ENCODE peak calls at places on chromosomes 5 and 9, in six cellular contexts. One of them, this sample, is unnamed.

GRCh38 chr9:129489838-129490582 is 130.9 kb downstream of the C9orf50 start:
- DNase-seq in activated CD8-positive, alpha-beta memory T cell treated with anti-CD3 and anti-CD28 coated beads, Interleukin-2, amount 50 U/mL, for 48 hours: no peak
- DNase-seq in activated T-helper 1 cell treated with anti-CD3 and anti-CD28 coated beads, Interleukin-12 subunit alpha, Interleukin-12 subunit beta, Interleukin-2, Interleukin-4 antibody, amounts not matched to agents 30 ng/mL and 10 ng/mL and 1 ng/mL, durations not matched to agents 14 hours and 24 hours and 36 hours: peak
- DNase-seq in stimulated activated CD8-positive, alpha-beta memory T cell treated with anti-CD3 and anti-CD28 coated beads, Interleukin-2, amount 100 ng/mL, for 48 hours: no peak
- DNase-seq in neuronal stem cell: no peak
- DNase-seq in iris pigment epithelial cell: no peak
- DNase-seq in this sample: peak

GRCh38 chr5:44807269-44807668 is 1.5 kb upstream of the MRPS30 start:
- DNase-seq in activated CD8-positive, alpha-beta memory T cell treated with anti-CD3 and anti-CD28 coated beads, Interleukin-2, amount 50 U/mL, for 48 hours: no peak
- DNase-seq in activated T-helper 1 cell treated with anti-CD3 and anti-CD28 coated beads, Interleukin-12 subunit alpha, Interleukin-12 subunit beta, Interleukin-2, Interleukin-4 antibody, amounts not matched to agents 30 ng/mL and 10 ng/mL and 1 ng/mL, durations not matched to agents 14 hours and 24 hours and 36 hours: no peak
- DNase-seq in stimulated activated CD8-positive, alpha-beta memory T cell treated with anti-CD3 and anti-CD28 coated beads, Interleukin-2, amount 100 ng/mL, for 48 hours: no peak
- DNase-seq in neuronal stem cell: no peak
- DNase-seq in iris pigment epithelial cell: no peak
- DNase-seq in this sample: no peak

GRCh38 chr5:95284512-95285405 is at the start of gene MCTP1:
- DNase-seq in activated CD8-positive, alpha-beta memory T cell treated with anti-CD3 and anti-CD28 coated beads, Interleukin-2, amount 50 U/mL, for 48 hours: peak
- DNase-seq in activated T-helper 1 cell treated with anti-CD3 and anti-CD28 coated beads, Interleukin-12 subunit alpha, Interleukin-12 subunit beta, Interleukin-2, Interleukin-4 antibody, amounts not matched to agents 30 ng/mL and 10 ng/mL and 1 ng/mL, durations not matched to agents 14 hours and 24 hours and 36 hours: no peak
- DNase-seq in stimulated activated CD8-positive, alpha-beta memory T cell treated with anti-CD3 and anti-CD28 coated beads, Interleukin-2, amount 100 ng/mL, for 48 hours: no peak
- DNase-seq in neuronal stem cell: peak
- DNase-seq in iris pigment epithelial cell: peak
- DNase-seq in this sample: peak

GRCh38 chr9:121885345-121885901 is 207.7 kb downstream of the TTLL11 start:
- DNase-seq in activated CD8-positive, alpha-beta memory T cell treated with anti-CD3 and anti-CD28 coated beads, Interleukin-2, amount 50 U/mL, for 48 hours: no peak
- DNase-seq in activated T-helper 1 cell treated with anti-CD3 and anti-CD28 coated beads, Interleukin-12 subunit alpha, Interleukin-12 subunit beta, Interleukin-2, Interleukin-4 antibody, amounts not matched to agents 30 ng/mL and 10 ng/mL and 1 ng/mL, durations not matched to agents 14 hours and 24 hours and 36 hours: no peak
- DNase-seq in stimulated activated CD8-positive, alpha-beta memory T cell treated with anti-CD3 and anti-CD28 coated beads, Interleukin-2, amount 100 ng/mL, for 48 hours: no peak
- DNase-seq in neuronal stem cell: no peak
- DNase-seq in iris pigment epithelial cell: peak
- DNase-seq in this sample: peak

GRCh38 chr5:6383376-6383775 is 5.0 kb upstream of the MED10 start:
- DNase-seq in activated CD8-positive, alpha-beta memory T cell treated with anti-CD3 and anti-CD28 coated beads, Interleukin-2, amount 50 U/mL, for 48 hours: no peak
- DNase-seq in activated T-helper 1 cell treated with anti-CD3 and anti-CD28 coated beads, Interleukin-12 subunit alpha, Interleukin-12 subunit beta, Interleukin-2, Interleukin-4 antibody, amounts not matched to agents 30 ng/mL and 10 ng/mL and 1 ng/mL, durations not matched to agents 14 hours and 24 hours and 36 hours: no peak
- DNase-seq in stimulated activated CD8-positive, alpha-beta memory T cell treated with anti-CD3 and anti-CD28 coated beads, Interleukin-2, amount 100 ng/mL, for 48 hours: no peak
- DNase-seq in neuronal stem cell: no peak
- DNase-seq in iris pigment epithelial cell: no peak
- DNase-seq in this sample: no peak

GRCh38 chr5:135223404-135223803 is 175.6 kb downstream of the MACROH2A1 start:
- DNase-seq in activated CD8-positive, alpha-beta memory T cell treated with anti-CD3 and anti-CD28 coated beads, Interleukin-2, amount 50 U/mL, for 48 hours: no peak
- DNase-seq in activated T-helper 1 cell treated with anti-CD3 and anti-CD28 coated beads, Interleukin-12 subunit alpha, Interleukin-12 subunit beta, Interleukin-2, Interleukin-4 antibody, amounts not matched to agents 30 ng/mL and 10 ng/mL and 1 ng/mL, durations not matched to agents 14 hours and 24 hours and 36 hours: no peak
- DNase-seq in stimulated activated CD8-positive, alpha-beta memory T cell treated with anti-CD3 and anti-CD28 coated beads, Interleukin-2, amount 100 ng/mL, for 48 hours: no peak
- DNase-seq in neuronal stem cell: no peak
- DNase-seq in iris pigment epithelial cell: no peak
- DNase-seq in this sample: no peak

GRCh38 chr5:10839916-10840599 is 79.0 kb upstream of the DAP start:
- DNase-seq in activated CD8-positive, alpha-beta memory T cell treated with anti-CD3 and anti-CD28 coated beads, Interleukin-2, amount 50 U/mL, for 48 hours: no peak
- DNase-seq in activated T-helper 1 cell treated with anti-CD3 and anti-CD28 coated beads, Interleukin-12 subunit alpha, Interleukin-12 subunit beta, Interleukin-2, Interleukin-4 antibody, amounts not matched to agents 30 ng/mL and 10 ng/mL and 1 ng/mL, durations not matched to agents 14 hours and 24 hours and 36 hours: no peak
- DNase-seq in stimulated activated CD8-positive, alpha-beta memory T cell treated with anti-CD3 and anti-CD28 coated beads, Interleukin-2, amount 100 ng/mL, for 48 hours: no peak
- DNase-seq in neuronal stem cell: no peak
- DNase-seq in iris pigment epithelial cell: no peak
- DNase-seq in this sample: no peak

GRCh38 chr9:82423700-82424099 is 435.1 kb downstream of the SPATA31D1 start:
- DNase-seq in activated CD8-positive, alpha-beta memory T cell treated with anti-CD3 and anti-CD28 coated beads, Interleukin-2, amount 50 U/mL, for 48 hours: no peak
- DNase-seq in activated T-helper 1 cell treated with anti-CD3 and anti-CD28 coated beads, Interleukin-12 subunit alpha, Interleukin-12 subunit beta, Interleukin-2, Interleukin-4 antibody, amounts not matched to agents 30 ng/mL and 10 ng/mL and 1 ng/mL, durations not matched to agents 14 hours and 24 hours and 36 hours: no peak
- DNase-seq in stimulated activated CD8-positive, alpha-beta memory T cell treated with anti-CD3 and anti-CD28 coated beads, Interleukin-2, amount 100 ng/mL, for 48 hours: no peak
- DNase-seq in neuronal stem cell: no peak
- DNase-seq in iris pigment epithelial cell: no peak
- DNase-seq in this sample: no peak

GRCh38 chr5:120388016-120388781 is 75.9 kb upstream of the PRR16 start:
- DNase-seq in activated CD8-positive, alpha-beta memory T cell treated with anti-CD3 and anti-CD28 coated beads, Interleukin-2, amount 50 U/mL, for 48 hours: no peak
- DNase-seq in activated T-helper 1 cell treated with anti-CD3 and anti-CD28 coated beads, Interleukin-12 subunit alpha, Interleukin-12 subunit beta, Interleukin-2, Interleukin-4 antibody, amounts not matched to agents 30 ng/mL and 10 ng/mL and 1 ng/mL, durations not matched to agents 14 hours and 24 hours and 36 hours: no peak
- DNase-seq in stimulated activated CD8-positive, alpha-beta memory T cell treated with anti-CD3 and anti-CD28 coated beads, Interleukin-2, amount 100 ng/mL, for 48 hours: no peak
- DNase-seq in neuronal stem cell: no peak
- DNase-seq in iris pigment epithelial cell: peak
- DNase-seq in this sample: peak

This sample was measured in adipocyte.